ENCODE peak calls at places on chromosomes 6 and 20, in six cellular contexts. S, W, Y, U, X and L are unnamed samples.

GRCh38 chr6:159213401-159213800 is 44.2 kb downstream of the FNDC1 start:
- DNase-seq in S (no peak), W (no peak), Y (no peak), U (no peak), X (no peak), L (no peak)

GRCh38 chr6:50956014-50956413 is 137.3 kb downstream of the TFAP2B start:
- DNase-seq in S (no peak), W (no peak), Y (no peak), U (no peak), X (no peak), L (no peak)

GRCh38 chr20:61331542-61331941 is 79.5 kb downstream of the CDH4 start:
- DNase-seq in S (no peak), W (no peak), Y (no peak), U (no peak), X (no peak), L (no peak)

GRCh38 chr6:69866351-69867074 is at the start of gene COL19A1:
- DNase-seq in S (peak), W (peak), Y (peak), U (peak), X (peak), L (no peak)

GRCh38 chr20:23078994-23079364 is 7.1 kb downstream of the CD93 start:
- DNase-seq in S (no peak), W (peak), Y (no peak), U (no peak), X (no peak), L (no peak)

GRCh38 chr6:658244-658643 is 1.3 kb upstream of the HUS1B start:
- DNase-seq in S (no peak), W (no peak), Y (no peak), U (no peak), X (no peak), L (no peak)

GRCh38 chr6:30557683-30557981 is 537 bp downstream of the PRR3 start:
- DNase-seq in S (no peak), W (no peak), Y (no peak), U (no peak), X (no peak), L (no peak)

GRCh38 chr6:105308840-105309239 is 94.0 kb downstream of the PREP start:
- DNase-seq in S (no peak), W (no peak), Y (no peak), U (no peak), X (no peak), L (no peak)

GRCh38 chr20:20075032-20075431 is 22.7 kb downstream of the CFAP61 start:
- DNase-seq in S (no peak), W (no peak), Y (no peak), U (no peak), X (no peak), L (no peak)

GRCh38 chr6:140907235-140907634 is 1225.5 kb upstream of the GJE1 start:
- DNase-seq in S (no peak), W (no peak), Y (no peak), U (no peak), X (no peak), L (no peak)
- H3K27ac ChIP-seq in S (no peak), W (no peak), Y (no peak), U (no peak), X (no peak), L (no peak)

DNA sequence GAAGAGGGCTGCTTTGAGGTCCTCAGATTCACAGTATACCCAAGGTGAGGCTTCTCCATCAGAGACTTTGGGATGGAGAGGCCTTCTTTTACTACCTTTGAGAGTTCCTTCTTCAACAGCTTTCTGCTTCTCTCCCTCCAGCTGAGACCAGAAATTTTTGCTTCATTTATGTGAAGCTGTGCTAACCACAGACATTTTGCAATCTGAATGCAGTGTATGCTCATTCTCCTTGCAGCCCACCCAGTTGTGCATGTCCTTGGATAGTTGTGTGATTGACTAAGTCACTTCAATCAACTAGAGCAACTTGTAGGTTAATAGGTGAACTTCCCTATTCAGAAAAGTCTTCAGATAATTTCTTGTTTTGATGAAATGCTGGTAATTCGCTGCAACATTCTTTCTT is 20.1 kb downstream of the DCBLD1 start:
- DNase-seq in S (no peak), W (no peak), Y (no peak), U (no peak), X (no peak), L (no peak)
- H3K27ac ChIP-seq in S (no peak), W (no peak), Y (peak), U (no peak), X (no peak), L (peak)

GRCh38 chr6:136424901-136425300 is 125.3 kb downstream of the MAP7 start:
- DNase-seq in S (no peak), W (no peak), Y (no peak), U (no peak), X (no peak), L (no peak)

GRCh38 chr6:136426627-136427377 is 123.4 kb downstream of the MAP7 start:
- DNase-seq in S (no peak), W (no peak), Y (no peak), U (no peak), X (no peak), L (no peak)

GRCh38 chr6:136427378-136427717 is 122.9 kb downstream of the MAP7 start:
- DNase-seq in S (no peak), W (no peak), Y (no peak), U (no peak), X (no peak), L (no peak)

GRCh38 chr6:136424450-136424849 is 125.8 kb downstream of the MAP7 start:
- DNase-seq in S (no peak), W (no peak), Y (no peak), U (no peak), X (no peak), L (no peak)

GRCh38 chr6:136425793-136426192 is 124.4 kb downstream of the MAP7 start:
- DNase-seq in S (no peak), W (no peak), Y (no peak), U (no peak), X (no peak), L (no peak)
- H3K27ac ChIP-seq in S (no peak), W (no peak), Y (no peak), U (no peak), X (peak), L (no peak)

GRCh38 chr20:37917436-37917835 is 14.5 kb downstream of the VSTM2L start:
- DNase-seq in S (no peak), W (no peak), Y (no peak), U (no peak), X (no peak), L (no peak)
- H3K27ac ChIP-seq in S (no peak), W (no peak), Y (no peak), U (no peak), X (no peak), L (no peak)

GRCh38 chr6:111715321-111715720 is 109.6 kb upstream of the TRAF3IP2 start:
- DNase-seq in S (peak), W (no peak), Y (no peak), U (no peak), X (peak), L (no peak)

GRCh38 chr6:111716325-111716724 is 110.6 kb upstream of the TRAF3IP2 start:
- DNase-seq in S (no peak), W (no peak), Y (no peak), U (no peak), X (no peak), L (no peak)

GRCh38 chr6:111718326-111718725 is 112.6 kb upstream of the TRAF3IP2 start:
- DNase-seq in S (no peak), W (no peak), Y (no peak), U (no peak), X (no peak), L (no peak)

GRCh38 chr6:111718990-111719389 is 113.3 kb upstream of the TRAF3IP2 start:
- DNase-seq in S (no peak), W (no peak), Y (no peak), U (no peak), X (no peak), L (no peak)

DNA sequence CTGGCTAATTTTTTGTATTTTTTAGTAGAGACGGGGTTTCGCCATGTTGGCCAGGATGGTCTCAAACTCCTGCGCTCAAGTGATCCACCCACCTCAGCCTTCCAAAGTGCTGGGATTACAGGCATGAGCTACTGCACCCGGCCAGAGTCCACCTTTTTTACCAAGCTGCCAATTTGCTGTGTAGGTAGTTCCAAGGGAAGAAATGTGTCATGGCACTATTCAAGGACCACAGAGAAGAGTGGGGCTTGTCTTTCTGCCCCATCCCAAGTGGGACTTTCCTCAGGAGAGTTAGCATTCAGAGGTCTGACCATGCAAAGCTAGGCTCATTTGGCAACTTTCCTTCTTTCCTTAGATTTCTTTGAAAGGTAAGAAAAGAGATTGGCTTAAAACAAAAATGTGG is 111.9 kb upstream of the TRAF3IP2 start:
- DNase-seq in S (no peak), W (no peak), Y (no peak), U (no peak), X (no peak), L (no peak)
- H3K27ac ChIP-seq in S (no peak), W (no peak), Y (no peak), U (no peak), X (no peak), L (no peak)

DNA sequence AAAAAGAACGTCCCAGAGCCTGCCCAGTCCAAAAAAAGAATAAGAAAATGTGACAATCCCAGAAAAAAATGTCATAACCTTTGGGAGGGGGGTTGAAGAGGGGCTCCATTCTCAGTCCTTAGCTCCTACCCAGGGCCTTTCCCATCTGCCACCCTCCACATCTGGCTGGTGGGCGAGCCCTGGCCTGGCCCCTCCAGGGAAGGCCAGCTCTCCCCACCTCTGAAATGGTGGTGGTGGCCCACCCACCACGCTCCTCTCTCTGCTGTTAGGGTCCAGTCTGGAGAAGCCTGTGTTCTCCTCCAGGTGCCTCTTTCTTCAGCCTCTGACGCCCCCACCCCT is 415 bp downstream of the RGS19 start:
- DNase-seq in S (no peak), W (no peak), Y (no peak), U (no peak), X (no peak), L (no peak)
- H3K27ac ChIP-seq in S (peak), W (no peak), Y (no peak), U (peak), X (peak), L (no peak)

GRCh38 chr6:90167514-90168379 is 128.9 kb downstream of the BACH2 start:
- DNase-seq in S (no peak), W (no peak), Y (no peak), U (no peak), X (no peak), L (no peak)
- H3K27ac ChIP-seq in S (no peak), W (no peak), Y (no peak), U (peak), X (no peak), L (peak)

GRCh38 chr6:137776256-137776655 is 90.8 kb upstream of the TNFAIP3 start:
- DNase-seq in S (no peak), W (no peak), Y (no peak), U (no peak), X (no peak), L (no peak)

GRCh38 chr6:137777299-137778075 is 89.6 kb upstream of the TNFAIP3 start:
- DNase-seq in S (no peak), W (no peak), Y (no peak), U (no peak), X (no peak), L (no peak)

GRCh38 chr6:137775720-137776119 is 91.3 kb upstream of the TNFAIP3 start:
- DNase-seq in S (no peak), W (no peak), Y (no peak), U (no peak), X (no peak), L (no peak)

GRCh38 chr6:137776786-137777185 is 90.3 kb upstream of the TNFAIP3 start:
- DNase-seq in S (no peak), W (no peak), Y (no peak), U (no peak), X (no peak), L (no peak)

DNA sequence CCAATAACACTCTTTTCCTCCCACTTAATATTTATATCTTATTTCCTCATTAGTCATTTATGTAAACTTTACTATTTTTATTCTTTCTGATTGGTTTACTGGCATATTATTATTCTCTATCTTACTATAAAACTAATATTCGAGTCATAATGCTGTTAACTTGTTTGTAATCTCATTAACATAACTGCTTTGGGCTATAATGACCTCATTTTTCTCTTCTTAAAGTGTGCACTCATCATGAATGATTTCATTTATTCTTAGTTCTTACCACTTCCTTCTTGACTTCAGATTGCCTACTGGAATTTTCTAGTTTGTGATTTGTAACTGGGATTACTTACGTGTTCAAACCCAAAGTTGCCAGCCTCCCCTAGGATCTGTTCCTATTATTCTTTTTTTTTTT is 91.9 kb upstream of the TNFAIP3 start:
- DNase-seq in S (no peak), W (no peak), Y (no peak), U (no peak), X (no peak), L (no peak)
- H3K27ac ChIP-seq in S (no peak), W (no peak), Y (no peak), U (peak), X (no peak), L (peak)

GRCh38 chr6:140079328-140079727 is 704.9 kb upstream of the CITED2 start:
- DNase-seq in S (no peak), W (no peak), Y (no peak), U (peak), X (no peak), L (no peak)

GRCh38 chr6:140076078-140076477 is 701.6 kb upstream of the CITED2 start:
- DNase-seq in S (no peak), W (no peak), Y (no peak), U (no peak), X (no peak), L (no peak)

GRCh38 chr6:140082867-140083297 is 708.4 kb upstream of the CITED2 start:
- DNase-seq in S (no peak), W (no peak), Y (no peak), U (no peak), X (no peak), L (peak)

GRCh38 chr6:140077712-140078551 is 703.5 kb upstream of the CITED2 start:
- DNase-seq in S (no peak), W (no peak), Y (no peak), U (no peak), X (no peak), L (no peak)

GRCh38 chr6:140078552-140079126 is 704.2 kb upstream of the CITED2 start:
- DNase-seq in S (no peak), W (peak), Y (no peak), U (no peak), X (no peak), L (no peak)
- H3K27ac ChIP-seq in S (no peak), W (no peak), Y (no peak), U (peak), X (no peak), L (no peak)